ENCODE peak calls at places on chromosomes 11 and 22, in six cellular contexts. R is CD4-positive, alpha-beta memory T cell; Q is body of pancreas; T is lung; I is SK-N-SH; P is mammary epithelial cell. N is an unnamed sample.

GRCh38 chr11:94961255-94961654 is 12.1 kb downstream of the CWC15 start:
- DNase-seq in I (no peak), Q (no peak), T (no peak), P (no peak), R (no peak), N (no peak)

GRCh38 chr22:37184380-37184755 is 3.7 kb downstream of the C1QTNF6 start:
- DNase-seq in R (no peak), P (no peak), T (no peak), Q (no peak), I (no peak), N (no peak)

GRCh38 chr11:107203656-107204055 is 185.4 kb upstream of the GUCY1A2 start:
- DNase-seq in P (peak; percentile 6), I (no peak), T (no peak), Q (no peak), R (no peak), N (no peak)

GRCh38 chr11:9438611-9439010 is 22.2 kb upstream of the ZNF143 start:
- DNase-seq in T (no peak), P (no peak), Q (no peak), I (no peak), R (no peak), N (no peak)

GRCh38 chr11:47355283-47356128 is 3.0 kb upstream of the MYBPC3 start:
- DNase-seq in R (no peak), Q (peak; percentile 98), T (peak; percentile 93), P (peak; percentile 78), I (peak; percentile 93), N (no peak)

GRCh38 chr11:70139785-70140410 is 61.8 kb downstream of the ANO1 start:
- DNase-seq in I (no peak), T (peak; percentile 31), R (no peak), P (peak; percentile 69), Q (no peak), N (no peak)

GRCh38 chr11:46701078-46701654 is 335 bp downstream of the ZNF408 start:
- DNase-seq in I (no peak), Q (no peak), R (no peak), T (no peak), P (no peak), N (peak; percentile 34)

GRCh38 chr22:42431401-42432019 is 693 bp downstream of the NFAM1 start:
- DNase-seq in Q (no peak), R (no peak), I (no peak), P (no peak), T (no peak), N (no peak)

GRCh38 chr11:123481647-123482046 is 51.6 kb downstream of the GRAMD1B start:
- DNase-seq in P (no peak), R (no peak), I (no peak), T (no peak), Q (no peak), N (no peak)

GRCh38 chr11:79253280-79253679 is 187.6 kb downstream of the TENM4 start:
- DNase-seq in P (no peak), Q (no peak), T (no peak), I (no peak), R (no peak), N (no peak)

GRCh38 chr22:48940988-48941902 is 886.4 kb downstream of the BRD1 start:
- DNase-seq in Q (no peak), I (no peak), R (no peak), T (peak; percentile 23), P (no peak), N (no peak)

GRCh38 chr11:368414-369335 is 624 bp upstream of the B4GALNT4 start:
- DNase-seq in R (peak; percentile 19), I (peak; percentile 67), T (no peak), Q (peak; percentile 32), P (no peak), N (no peak)

GRCh38 chr11:83662494-83662893 is 376.3 kb upstream of the CCDC90B start:
- DNase-seq in R (no peak), P (no peak), Q (no peak), I (no peak), T (no peak), N (no peak)

GRCh38 chr22:36578619-36579018 is 49.7 kb upstream of the EIF3D start:
- DNase-seq in Q (no peak), I (no peak), T (no peak), R (no peak), P (no peak), N (no peak)

GRCh38 chr22:37604875-37605274 is 3.8 kb upstream of the GGA1 start:
- DNase-seq in T (no peak), R (peak; percentile 80), P (no peak), I (no peak), Q (no peak), N (peak; percentile 28)

GRCh38 chr22:26674211-26675190 is 17.1 kb downstream of the MIAT start:
- DNase-seq in Q (no peak), I (no peak), T (no peak), P (peak; percentile 29), R (no peak), N (no peak)

GRCh38 chr22:23175817-23176644 is 4.3 kb upstream of the BCR start:
- DNase-seq in R (no peak), Q (no peak), I (no peak), T (no peak), P (no peak), N (no peak)

GRCh38 chr22:19755722-19756287 is 4.8 kb upstream of the TBX1 start:
- DNase-seq in P (no peak), Q (no peak), I (peak; percentile 71), R (no peak), T (no peak), N (no peak)
- H3K4me1 ChIP-seq in P (peaks cover 16% of the 10 kb centered on the region), Q (peaks cover 31% of the 10 kb centered on the region), I (no peaks in the 10 kb centered on the region), R (peaks cover 33% of the 10 kb centered on the region), T (peaks cover 17% of the 10 kb centered on the region), N (peaks cover 23% of the 10 kb centered on the region)

GRCh38 chr22:20547029-20547428 is 39.6 kb downstream of the MED15 start:
- DNase-seq in T (no peak), I (no peak), R (no peak), P (no peak), Q (no peak), N (no peak)

GRCh38 chr22:20549232-20549841 is 41.9 kb downstream of the MED15 start:
- DNase-seq in R (peak; percentile 76), T (no peak), I (no peak), Q (peak; percentile 34), P (no peak), N (peak; percentile 76)

GRCh38 chr22:20546541-20546950 is 39.1 kb downstream of the MED15 start:
- DNase-seq in Q (no peak), P (no peak), T (no peak), I (no peak), R (no peak), N (no peak)

GRCh38 chr22:20550057-20550817 is 42.8 kb downstream of the MED15 start:
- DNase-seq in T (no peak), Q (no peak), I (no peak), P (no peak), R (no peak), N (no peak)

DNA sequence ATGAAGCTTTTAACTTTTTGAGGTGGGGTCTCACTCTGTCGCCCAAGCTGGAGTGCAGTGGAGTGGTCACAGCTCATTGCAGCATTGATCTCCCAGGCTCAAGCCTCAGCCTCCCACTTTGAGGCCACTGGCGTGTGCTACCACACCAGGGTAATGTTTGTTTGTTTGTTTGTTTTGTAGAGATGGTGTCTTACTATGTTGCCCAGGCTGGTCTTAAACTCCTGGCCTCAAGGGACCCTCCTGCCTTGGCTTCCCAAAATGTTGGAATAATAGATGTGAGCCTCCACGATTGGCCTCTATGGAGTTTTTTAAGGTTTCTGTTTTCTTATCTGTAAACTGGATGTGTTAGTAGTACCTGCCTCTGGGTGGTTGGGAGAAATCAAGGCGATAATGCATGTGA is 41.4 kb downstream of the MED15 start:
- DNase-seq in Q (no peak), P (no peak), R (no peak), I (no peak), T (no peak), N (no peak)
- H3K4me1 ChIP-seq in Q (peaks cover 29% of the 10 kb centered on the region), P (peaks cover 33% of the 10 kb centered on the region), R (peaks cover 89% of the 10 kb centered on the region), I (peaks cover 29% of the 10 kb centered on the region), T (peaks cover 37% of the 10 kb centered on the region), N (peaks cover 69% of the 10 kb centered on the region)

GRCh38 chr11:114128399-114128798 is 68.9 kb downstream of the ZBTB16 start:
- DNase-seq in T (no peak), P (no peak), R (no peak), Q (no peak), I (no peak), N (no peak)
- H3K4me1 ChIP-seq in T (peaks cover 43% of the 10 kb centered on the region), P (no peaks in the 10 kb centered on the region), R (peaks cover 8% of the 10 kb centered on the region), Q (peaks cover 87% of the 10 kb centered on the region), I (no peaks in the 10 kb centered on the region), N (peaks cover 9% of the 10 kb centered on the region)

GRCh38 chr11:72430743-72431570 is 3.4 kb downstream of the CLPB start:
- DNase-seq in P (peak; percentile 30), Q (peak; percentile 45), I (peak; percentile 74), R (peak; percentile 46), T (no peak), N (peak; percentile 52)
- H3K4me1 ChIP-seq in P (peaks cover 16% of the 10 kb centered on the region), Q (peaks cover 26% of the 10 kb centered on the region), I (peaks cover 9% of the 10 kb centered on the region), R (peaks cover 26% of the 10 kb centered on the region), T (peaks cover 6% of the 10 kb centered on the region), N (peaks cover 12% of the 10 kb centered on the region)

GRCh38 chr11:117827521-117828511 is 3.3 kb upstream of the FXYD2 start:
- DNase-seq in I (no peak), R (peak; percentile 29), T (no peak), P (no peak), Q (peak; percentile 47), N (peak; percentile 43)
- H3K4me1 ChIP-seq in I (no peaks in the 10 kb centered on the region), R (peaks cover 50% of the 10 kb centered on the region), T (peaks cover 33% of the 10 kb centered on the region), P (peaks cover 27% of the 10 kb centered on the region), Q (peaks cover 77% of the 10 kb centered on the region), N (peaks cover 46% of the 10 kb centered on the region)